ENCODE peak calls at places on chromosome 18, in five cellular contexts. One of them, this sample, is unnamed.

GRCh38 chr18:653512-653911 is 3.9 kb upstream of the TYMS start:
- DNase-seq in astrocyte: no peak
- DNase-seq in nucleus accumbens: no peak
- DNase-seq in KG1: no peak
- DNase-seq in GM19239: no peak
- DNase-seq in this sample: no peak

GRCh38 chr18:28972333-28972732 is 795.4 kb upstream of the CDH2 start:
- DNase-seq in astrocyte: no peak
- DNase-seq in nucleus accumbens: no peak
- DNase-seq in KG1: no peak
- DNase-seq in GM19239: no peak
- DNase-seq in this sample: no peak

GRCh38 chr18:35683021-35683420 is 101.5 kb downstream of the GALNT1 start:
- DNase-seq in astrocyte: no peak
- DNase-seq in nucleus accumbens: no peak
- DNase-seq in KG1: no peak
- DNase-seq in GM19239: no peak
- DNase-seq in this sample: peak; percentile 10

GRCh38 chr18:22983175-22983574 is 50.0 kb downstream of the RBBP8 start:
- DNase-seq in astrocyte: peak; percentile 42
- DNase-seq in nucleus accumbens: no peak
- DNase-seq in KG1: peak; percentile 31
- DNase-seq in GM19239: no peak
- DNase-seq in this sample: peak; percentile 64

GRCh38 chr18:58348517-58348916 is 280.4 kb downstream of the ALPK2 start:
- DNase-seq in astrocyte: no peak
- DNase-seq in nucleus accumbens: no peak
- DNase-seq in KG1: no peak
- DNase-seq in GM19239: no peak
- DNase-seq in this sample: no peak

GRCh38 chr18:50986360-50987087 is 18.7 kb downstream of the ELAC1 start:
- DNase-seq in astrocyte: peak; percentile 63
- DNase-seq in nucleus accumbens: no peak
- DNase-seq in KG1: no peak
- DNase-seq in GM19239: no peak
- DNase-seq in this sample: peak; percentile 65

GRCh38 chr18:7937268-7937667 is 370.2 kb downstream of the PTPRM start:
- DNase-seq in astrocyte: no peak
- DNase-seq in nucleus accumbens: no peak
- DNase-seq in KG1: no peak
- DNase-seq in GM19239: no peak
- DNase-seq in this sample: no peak

GRCh38 chr18:29077344-29077743 is 900.4 kb upstream of the CDH2 start:
- DNase-seq in astrocyte: no peak
- DNase-seq in nucleus accumbens: no peak
- DNase-seq in KG1: no peak
- DNase-seq in GM19239: no peak
- DNase-seq in this sample: no peak

GRCh38 chr18:74623047-74623816 is 25.6 kb downstream of the ZNF407 start:
- DNase-seq in astrocyte: no peak
- DNase-seq in nucleus accumbens: no peak
- DNase-seq in KG1: no peak
- DNase-seq in GM19239: no peak
- DNase-seq in this sample: peak; percentile 24

GRCh38 chr18:799943-800342 is 12.1 kb downstream of the YES1 start:
- DNase-seq in astrocyte: no peak
- DNase-seq in nucleus accumbens: no peak
- DNase-seq in KG1: no peak
- DNase-seq in GM19239: no peak
- DNase-seq in this sample: no peak

GRCh38 chr18:35713545-35713944 is 132.0 kb downstream of the GALNT1 start:
- DNase-seq in astrocyte: peak; percentile 70
- DNase-seq in nucleus accumbens: no peak
- DNase-seq in KG1: no peak
- DNase-seq in GM19239: no peak
- DNase-seq in this sample: peak; percentile 39

GRCh38 chr18:37665346-37665745 is 99.7 kb upstream of the CELF4 start:
- DNase-seq in astrocyte: no peak
- DNase-seq in nucleus accumbens: no peak
- DNase-seq in KG1: no peak
- DNase-seq in GM19239: no peak
- DNase-seq in this sample: no peak

GRCh38 chr18:49690307-49690706 is 123.0 kb downstream of the ACAA2 start:
- DNase-seq in astrocyte: peak; percentile 99
- DNase-seq in nucleus accumbens: no peak
- DNase-seq in KG1: no peak
- DNase-seq in GM19239: no peak
- DNase-seq in this sample: peak; percentile 97

GRCh38 chr18:59272221-59272888 is 899 bp downstream of the RAX start:
- DNase-seq in astrocyte: no peak
- DNase-seq in nucleus accumbens: no peak
- DNase-seq in KG1: no peak
- DNase-seq in GM19239: no peak
- DNase-seq in this sample: no peak

GRCh38 chr18:57583297-57583835 is 3.1 kb downstream of the FECH start:
- DNase-seq in astrocyte: no peak
- DNase-seq in nucleus accumbens: no peak
- DNase-seq in KG1: no peak
- DNase-seq in GM19239: no peak
- DNase-seq in this sample: no peak

GRCh38 chr18:8084160-8084559 is 517.0 kb downstream of the PTPRM start:
- DNase-seq in astrocyte: peak; percentile 19
- DNase-seq in nucleus accumbens: no peak
- DNase-seq in KG1: peak; percentile 4
- DNase-seq in GM19239: no peak
- DNase-seq in this sample: peak; percentile 46

GRCh38 chr18:54020971-54021370 is 203.5 kb downstream of the MBD2 start:
- DNase-seq in astrocyte: no peak
- DNase-seq in nucleus accumbens: no peak
- DNase-seq in KG1: no peak
- DNase-seq in GM19239: no peak
- DNase-seq in this sample: no peak

GRCh38 chr18:3836483-3836882 is 386.5 kb downstream of the TGIF1 start:
- DNase-seq in astrocyte: no peak
- DNase-seq in nucleus accumbens: no peak
- DNase-seq in KG1: no peak
- DNase-seq in GM19239: no peak
- DNase-seq in this sample: no peak

GRCh38 chr18:67265464-67266245 is 250.9 kb downstream of the DSEL start:
- DNase-seq in astrocyte: peak; percentile 93
- DNase-seq in nucleus accumbens: no peak
- DNase-seq in KG1: no peak
- DNase-seq in GM19239: no peak
- DNase-seq in this sample: peak; percentile 79

GRCh38 chr18:22411442-22411841 is 6.3 kb downstream of the CTAGE1 start:
- DNase-seq in astrocyte: peak; percentile 68
- DNase-seq in nucleus accumbens: no peak
- DNase-seq in KG1: no peak
- DNase-seq in GM19239: no peak
- DNase-seq in this sample: no peak

GRCh38 chr18:27599202-27599829 is 414.2 kb upstream of the CHST9 start:
- DNase-seq in astrocyte: no peak
- DNase-seq in nucleus accumbens: peak; percentile 41
- DNase-seq in KG1: peak; percentile 14
- DNase-seq in GM19239: peak; percentile 9
- DNase-seq in this sample: peak; percentile 28